ENCODE peak calls at places on chromosomes 13 and 19, in eight cellular contexts. T is H54; W is cardiac muscle cell; V is activated effector memory CD4-positive, alpha-beta T cell treated with Interleukin-2 at 50 U/mL for 16 hours; B is stimulated activated CD8-positive, alpha-beta memory T cell treated with anti-CD3 and anti-CD28 coated beads, Interleukin-4, amount 100 ng/mL, for 24 hours; K is stimulated activated CD4-positive, alpha-beta T cell treated with anti-CD3 and anti-CD28 coated beads, Interleukin-2, amount 100 ng/mL, for 48 hours; M is activated CD8-positive, alpha-beta T cell treated with anti-CD3 and anti-CD28 coated beads for 36 hours; C is DMS53. N is an unnamed sample.

GRCh38 chr19:38204728-38205127 is 19.3 kb downstream of the DPF1 start:
- DNase-seq in K (no peak), T (no peak), M (no peak), V (no peak), W (no peak), C (peak), B (no peak), N (no peak)

GRCh38 chr19:55189424-55189823 is 9.3 kb upstream of the SYT5 start:
- DNase-seq in B (no peak), C (no peak), M (no peak), T (peak), K (no peak), W (no peak), V (no peak), N (no peak)

GRCh38 chr19:4007836-4008539 is 452 bp downstream of the PIAS4 start:
- DNase-seq in M (peak), W (peak), C (peak), V (no peak), T (no peak), K (no peak), B (no peak), N (no peak)

GRCh38 chr13:20703785-20704458 is 423 bp downstream of the IL17D start:
- DNase-seq in C (peak), V (peak), B (peak), W (peak), K (peak), M (peak), T (peak), N (peak)

GRCh38 chr19:29837448-29837961 is 25.7 kb downstream of the CCNE1 start:
- DNase-seq in T (no peak), B (peak), K (peak), M (peak), C (no peak), W (no peak), V (no peak), N (peak)

GRCh38 chr13:112733661-112734379 is 44.0 kb downstream of the ATP11A start:
- DNase-seq in C (peak), B (no peak), W (peak), V (no peak), K (no peak), M (no peak), T (no peak), N (no peak)

GRCh38 chr13:52164989-52165388 is 5.6 kb upstream of the NEK3 start:
- DNase-seq in W (no peak), M (no peak), B (no peak), V (no peak), T (no peak), C (no peak), K (no peak), N (no peak)

GRCh38 chr19:54482889-54483288 is 9.8 kb upstream of the CDC42EP5 start:
- DNase-seq in B (no peak), C (no peak), T (no peak), W (no peak), V (no peak), K (no peak), M (no peak), N (no peak)

GRCh38 chr13:29362849-29363604 is 232.5 kb downstream of the SLC7A1 start:
- DNase-seq in V (peak), W (peak), M (peak), C (peak), T (peak), B (no peak), K (peak), N (peak)

GRCh38 chr13:112616586-112617381 is 28.8 kb upstream of the TUBGCP3 start:
- DNase-seq in M (peak), W (peak), C (peak), V (no peak), K (peak), B (no peak), T (peak), N (peak)

GRCh38 chr19:51708811-51709210 is 15.0 kb downstream of the HAS1 start:
- DNase-seq in V (no peak), C (no peak), B (no peak), M (no peak), K (no peak), T (no peak), W (no peak), N (no peak)

GRCh38 chr13:90315061-90315460 is 1032.4 kb upstream of the MIR17HG start:
- DNase-seq in K (no peak), M (no peak), V (no peak), T (no peak), W (peak), B (no peak), C (no peak), N (no peak)

GRCh38 chr13:76894401-76895110 is 8.4 kb upstream of the KCTD12 start:
- DNase-seq in B (no peak), K (no peak), C (peak), W (no peak), V (no peak), T (no peak), M (no peak), N (no peak)

GRCh38 chr13:24033527-24034302 is 126.8 kb upstream of the SPATA13 start:
- DNase-seq in T (no peak), M (no peak), V (no peak), K (no peak), W (no peak), B (no peak), C (no peak), N (no peak)